ENCODE peak calls at places on chromosomes 1 and 21, in five cellular contexts. One of them, this sample, is unnamed.

GRCh38 chr1:160357286-160358002 is 9.4 kb upstream of the NHLH1 start:
- DNase-seq in WTC11: no peak
- DNase-seq in A549: no peak
- DNase-seq in K562: no peak
- DNase-seq in HCT116: no peak
- DNase-seq in this sample: no peak

GRCh38 chr1:3103977-3104677 is 35.1 kb downstream of the PRDM16 start:
- DNase-seq in WTC11: no peak
- DNase-seq in A549: no peak
- DNase-seq in K562: no peak
- DNase-seq in HCT116: no peak
- DNase-seq in this sample: no peak

GRCh38 chr1:100090471-100090870 is 42.3 kb downstream of the SASS6 start:
- DNase-seq in WTC11: no peak
- DNase-seq in A549: no peak
- DNase-seq in K562: no peak
- DNase-seq in HCT116: no peak
- DNase-seq in this sample: no peak

GRCh38 chr21:31142600-31142999 is 104.3 kb upstream of the KRTAP19-8 start:
- DNase-seq in WTC11: no peak
- DNase-seq in A549: no peak
- DNase-seq in K562: no peak
- DNase-seq in HCT116: no peak
- DNase-seq in this sample: peak; percentile 32

GRCh38 chr1:33372677-33373076 is 51.8 kb upstream of the A3GALT2 start:
- DNase-seq in WTC11: no peak
- DNase-seq in A549: no peak
- DNase-seq in K562: no peak
- DNase-seq in HCT116: no peak
- DNase-seq in this sample: peak; percentile 22

GRCh38 chr1:248688527-248689298 is 13.9 kb downstream of the OR14I1 start:
- DNase-seq in WTC11: no peak
- DNase-seq in A549: no peak
- DNase-seq in K562: no peak
- DNase-seq in HCT116: no peak
- DNase-seq in this sample: peak; percentile 14

GRCh38 chr1:53062731-53063591 is 948 bp downstream of the PODN start:
- DNase-seq in WTC11: peak; percentile 62
- DNase-seq in A549: no peak
- DNase-seq in K562: no peak
- DNase-seq in HCT116: no peak
- DNase-seq in this sample: no peak

GRCh38 chr1:1562556-1563195 is 12.0 kb downstream of the SSU72 start:
- DNase-seq in WTC11: no peak
- DNase-seq in A549: no peak
- DNase-seq in K562: no peak
- DNase-seq in HCT116: no peak
- DNase-seq in this sample: no peak

GRCh38 chr1:237610157-237610556 is 280.6 kb downstream of the ZP4 start:
- DNase-seq in WTC11: no peak
- DNase-seq in A549: no peak
- DNase-seq in K562: no peak
- DNase-seq in HCT116: no peak
- DNase-seq in this sample: no peak

GRCh38 chr1:5828322-5828935 is 163.8 kb downstream of the NPHP4 start:
- DNase-seq in WTC11: no peak
- DNase-seq in A549: no peak
- DNase-seq in K562: no peak
- DNase-seq in HCT116: no peak
- DNase-seq in this sample: peak; percentile 18

GRCh38 chr1:154471304-154471703 is 30.7 kb upstream of the TDRD10 start:
- DNase-seq in WTC11: no peak
- DNase-seq in A549: no peak
- DNase-seq in K562: no peak
- DNase-seq in HCT116: no peak
- DNase-seq in this sample: no peak

GRCh38 chr1:154478013-154478412 is 24.0 kb upstream of the TDRD10 start:
- DNase-seq in WTC11: no peak
- DNase-seq in A549: no peak
- DNase-seq in K562: no peak
- DNase-seq in HCT116: no peak
- DNase-seq in this sample: no peak

GRCh38 chr1:154476791-154477190 is 25.2 kb upstream of the TDRD10 start:
- DNase-seq in WTC11: no peak
- DNase-seq in A549: no peak
- DNase-seq in K562: no peak
- DNase-seq in HCT116: peak; percentile 43
- DNase-seq in this sample: no peak

GRCh38 chr1:154478639-154479038 is 23.4 kb upstream of the TDRD10 start:
- DNase-seq in WTC11: no peak
- DNase-seq in A549: peak; percentile 45
- DNase-seq in K562: peak; percentile 44
- DNase-seq in HCT116: no peak
- DNase-seq in this sample: peak; percentile 84

GRCh38 chr1:154474802-154475201 is 27.2 kb upstream of the TDRD10 start:
- DNase-seq in WTC11: no peak
- DNase-seq in A549: peak; percentile 39
- DNase-seq in K562: no peak
- DNase-seq in HCT116: peak; percentile 73
- DNase-seq in this sample: peak; percentile 55
- TF ChIP-seq MAX in WTC11: no peak
- TF ChIP-seq MAX in A549: no peak
- TF ChIP-seq MAX in K562: no peak
- TF ChIP-seq MAX in HCT116: no peak
- TF ChIP-seq MAX in this sample: no peak

DNA sequence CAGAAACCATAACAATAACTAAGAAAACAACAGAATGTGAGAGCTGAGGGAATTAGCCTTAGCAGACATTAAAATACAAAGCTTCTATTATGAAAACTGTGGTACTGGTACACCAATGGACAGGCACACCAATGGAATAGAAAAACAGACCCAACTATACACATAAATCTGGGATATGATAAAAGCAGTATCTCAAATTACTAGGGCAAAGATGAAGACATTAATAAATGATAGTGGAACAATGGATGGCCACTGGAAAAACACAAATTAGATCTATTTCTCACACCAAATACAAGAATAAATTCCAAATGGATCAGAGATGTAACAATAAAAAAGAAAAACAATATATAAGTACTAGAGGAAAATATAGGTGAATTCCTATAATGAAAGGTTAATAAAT is 65.4 kb upstream of the SLFNL1 start:
- DNase-seq in WTC11: no peak
- DNase-seq in A549: no peak
- DNase-seq in K562: no peak
- DNase-seq in HCT116: no peak
- DNase-seq in this sample: no peak
- TF ChIP-seq CTCF in WTC11: no peak
- TF ChIP-seq CTCF in A549: no peak
- TF ChIP-seq CTCF in K562: no peak
- TF ChIP-seq CTCF in HCT116: no peak
- TF ChIP-seq CTCF in this sample: no peak

DNA sequence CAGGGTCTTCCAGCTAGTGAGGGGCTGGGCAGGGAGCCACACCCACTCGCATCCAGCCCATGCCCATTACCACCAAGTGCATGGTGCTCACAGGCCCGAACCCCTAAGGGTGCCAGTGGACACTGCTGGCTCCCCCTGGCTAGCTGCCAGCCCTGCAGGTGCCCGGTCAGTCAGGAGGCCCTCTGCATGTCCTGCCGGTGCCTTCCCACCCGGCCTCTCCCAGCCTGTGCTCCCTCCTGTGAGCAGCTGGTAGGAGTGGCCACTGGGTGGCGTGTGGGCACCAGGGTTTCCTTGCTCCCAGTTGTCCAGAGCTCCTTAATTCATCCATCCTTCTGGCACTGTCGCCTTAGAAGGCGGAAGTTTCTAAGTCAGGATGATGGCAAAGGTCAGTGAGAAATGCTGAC is 33.4 kb downstream of the QSOX1 start:
- DNase-seq in WTC11: peak; percentile 81
- DNase-seq in A549: peak; percentile 79
- DNase-seq in K562: peak; percentile 74
- DNase-seq in HCT116: no peak
- DNase-seq in this sample: peak; percentile 59
- TF ChIP-seq MAX in WTC11: no peak
- TF ChIP-seq MAX in A549: no peak
- TF ChIP-seq MAX in K562: no peak
- TF ChIP-seq MAX in HCT116: no peak
- TF ChIP-seq MAX in this sample: no peak

DNA sequence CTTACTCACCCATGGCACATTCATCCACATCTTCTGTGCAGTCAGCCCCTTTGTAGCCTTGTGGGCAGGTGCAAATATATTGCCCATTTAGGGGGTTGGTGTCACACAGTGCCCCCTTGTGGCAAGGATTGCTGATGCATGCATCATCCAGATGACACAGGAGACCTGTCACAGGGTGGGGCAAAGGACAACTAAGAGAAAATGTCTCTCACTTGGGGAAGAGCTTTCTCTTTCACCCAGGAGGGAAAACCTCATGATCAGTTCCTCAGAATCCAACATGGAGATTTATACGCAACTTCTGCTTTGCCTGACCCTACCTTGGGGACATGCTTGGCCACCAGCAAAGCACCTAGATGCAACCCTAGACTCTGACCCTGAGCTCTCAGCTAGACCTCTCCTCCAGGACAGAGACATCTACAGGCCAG is 71.8 kb upstream of the ADAM30 start:
- DNase-seq in WTC11: peak; percentile 86
- DNase-seq in A549: peak; percentile 54
- DNase-seq in K562: peak; percentile 68
- DNase-seq in HCT116: peak; percentile 47
- DNase-seq in this sample: peak; percentile 69
- TF ChIP-seq CTCF in WTC11: peak; percentile 89
- TF ChIP-seq CTCF in A549: peak; percentile 64
- TF ChIP-seq CTCF in K562: peak; percentile 92
- TF ChIP-seq CTCF in HCT116: peak; percentile 87
- TF ChIP-seq CTCF in this sample: peak; percentile 82

GRCh38 chr1:26429741-26430140 is 2.4 kb upstream of the DHDDS start:
- DNase-seq in WTC11: no peak
- DNase-seq in A549: no peak
- DNase-seq in K562: no peak
- DNase-seq in HCT116: no peak
- DNase-seq in this sample: no peak
- TF ChIP-seq MAX in WTC11: no peak
- TF ChIP-seq MAX in A549: no peak
- TF ChIP-seq MAX in K562: no peak
- TF ChIP-seq MAX in HCT116: no peak
- TF ChIP-seq MAX in this sample: no peak

GRCh38 chr1:4176841-4177240 is 276.8 kb upstream of the C1orf174 start:
- DNase-seq in WTC11: no peak
- DNase-seq in A549: no peak
- DNase-seq in K562: no peak
- DNase-seq in HCT116: no peak
- DNase-seq in this sample: no peak
- TF ChIP-seq CTCF in WTC11: no peak
- TF ChIP-seq CTCF in A549: no peak
- TF ChIP-seq CTCF in K562: no peak
- TF ChIP-seq CTCF in HCT116: no peak
- TF ChIP-seq CTCF in this sample: no peak

DNA sequence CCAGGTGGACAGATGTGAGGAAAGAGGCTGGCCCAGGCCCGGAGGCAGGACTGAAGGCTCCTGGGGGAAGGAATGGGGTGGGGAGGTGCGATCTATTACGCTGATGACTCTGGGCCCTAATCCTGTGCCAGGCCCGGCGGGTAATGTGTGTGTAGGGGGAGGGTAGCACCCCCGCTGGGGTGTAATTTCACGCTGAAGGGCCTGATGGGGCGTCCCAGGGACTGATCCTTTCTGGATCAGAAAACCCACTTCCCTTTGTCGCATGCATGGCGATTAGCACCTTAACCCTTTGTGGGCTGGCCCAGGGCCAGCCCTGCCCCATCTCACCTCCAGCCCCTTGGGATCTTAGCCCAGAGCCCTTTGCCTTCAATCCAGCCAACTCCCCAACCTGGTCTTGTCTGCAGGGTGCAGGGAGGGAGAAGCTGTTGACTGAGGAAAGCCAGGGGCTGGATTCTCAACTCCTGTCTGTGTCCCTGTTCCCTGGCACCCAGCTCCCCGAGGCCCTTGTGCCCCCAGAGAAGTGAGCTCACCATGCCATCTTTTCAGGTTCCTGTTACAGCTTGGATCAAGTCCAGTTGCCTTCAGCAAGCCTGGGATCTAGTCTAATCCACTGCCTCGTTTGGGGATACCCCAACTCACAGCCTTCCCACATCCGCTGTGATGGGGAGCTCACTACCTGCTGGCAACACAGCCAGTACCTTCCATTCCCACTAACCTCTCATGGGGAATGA is 26.0 kb downstream of the KNCN start:
- DNase-seq in WTC11: no peak
- DNase-seq in A549: no peak
- DNase-seq in K562: no peak
- DNase-seq in HCT116: no peak
- DNase-seq in this sample: no peak
- TF ChIP-seq MAX in WTC11: no peak
- TF ChIP-seq MAX in A549: no peak
- TF ChIP-seq MAX in K562: no peak
- TF ChIP-seq MAX in HCT116: no peak
- TF ChIP-seq MAX in this sample: no peak

DNA sequence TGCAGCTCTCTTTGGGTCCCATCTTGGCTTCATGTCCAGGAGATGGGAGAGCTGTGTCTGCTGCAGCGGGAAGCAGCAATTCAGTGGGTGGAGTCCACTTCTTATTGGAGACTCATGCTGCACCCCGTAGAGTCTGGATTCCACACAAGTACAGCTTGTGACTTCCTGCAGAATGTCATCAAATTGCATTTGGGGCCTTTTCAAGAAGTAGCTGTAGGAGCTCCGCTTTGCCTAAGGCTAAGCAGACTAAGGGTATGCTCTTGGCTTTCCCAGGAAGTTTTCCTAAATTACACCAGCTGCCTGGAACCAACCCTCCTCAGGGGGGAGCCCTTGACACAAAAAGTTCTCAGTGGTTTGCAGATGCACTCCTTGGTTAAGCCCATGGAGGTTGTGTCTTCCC is 5.7 kb upstream of the MOB3C start:
- DNase-seq in WTC11: peak; percentile 59
- DNase-seq in A549: peak; percentile 43
- DNase-seq in K562: peak; percentile 69
- DNase-seq in HCT116: no peak
- DNase-seq in this sample: peak; percentile 25
- TF ChIP-seq CTCF in WTC11: peak; percentile 23
- TF ChIP-seq CTCF in A549: peak; percentile 47
- TF ChIP-seq CTCF in K562: peak; percentile 92
- TF ChIP-seq CTCF in HCT116: peak; percentile 64
- TF ChIP-seq CTCF in this sample: peak; percentile 29

DNA sequence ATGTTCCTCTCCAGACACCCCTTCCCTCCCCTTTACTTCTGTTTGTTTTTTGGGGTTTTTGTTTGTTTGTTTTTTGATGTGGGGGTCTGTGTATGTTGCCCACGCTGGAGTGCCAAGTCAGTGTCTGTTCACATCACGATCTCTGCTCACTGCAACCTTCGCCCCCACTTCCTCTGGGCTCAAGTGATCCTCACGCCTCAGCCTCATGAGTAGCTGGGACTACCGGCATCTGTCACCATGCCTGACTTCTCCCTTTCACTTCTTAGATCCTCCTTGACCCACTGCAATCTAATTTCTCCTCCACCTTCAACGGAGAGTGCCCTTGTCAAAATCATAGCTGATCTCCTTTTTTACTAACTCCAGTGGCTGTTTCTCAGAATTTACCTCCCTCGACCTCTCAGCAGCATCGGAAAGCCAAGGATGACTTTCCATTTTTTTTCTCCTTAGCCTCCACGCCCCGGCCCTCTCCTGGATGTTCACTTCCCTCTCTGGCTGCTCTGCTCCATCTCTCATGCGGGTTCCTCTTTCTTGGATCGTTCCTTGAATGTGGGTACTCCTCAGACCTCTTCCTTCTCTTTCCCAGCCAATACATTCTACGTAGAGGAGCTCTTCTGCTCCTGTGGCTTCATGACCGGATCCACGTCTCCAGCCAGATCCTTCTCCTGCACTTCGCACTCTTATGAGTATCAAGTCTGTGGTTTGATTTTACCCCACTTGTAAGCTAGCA is 100.5 kb upstream of the KIF26B start:
- DNase-seq in WTC11: no peak
- DNase-seq in A549: no peak
- DNase-seq in K562: no peak
- DNase-seq in HCT116: no peak
- DNase-seq in this sample: peak; percentile 42
- TF ChIP-seq MAX in WTC11: no peak
- TF ChIP-seq MAX in A549: no peak
- TF ChIP-seq MAX in K562: no peak
- TF ChIP-seq MAX in HCT116: no peak
- TF ChIP-seq MAX in this sample: no peak